ENCODE peak calls at places on chromosomes 5 and 9, in seven cellular contexts. One of them, this sample, is unnamed.

GRCh38 chr9:95498641-95499040 is 18.1 kb downstream of the PTCH1 start:
- DNase-seq in posterior vena cava: no peak
- DNase-seq in activated T-cell treated with anti-CD3 and anti-CD28 coated beads, Interleukin-2, amount 50 U/mL, for 24 hours: no peak
- DNase-seq in HEK293T: no peak
- DNase-seq in head of caudate nucleus: no peak
- DNase-seq in NCI-H226: no peak
- DNase-seq in ecto neural progenitor cell: no peak
- DNase-seq in this sample: no peak

GRCh38 chr9:121839726-121840500 is 188.5 kb downstream of the DAB2IP start:
- DNase-seq in posterior vena cava: peak
- DNase-seq in activated T-cell treated with anti-CD3 and anti-CD28 coated beads, Interleukin-2, amount 50 U/mL, for 24 hours: no peak
- DNase-seq in HEK293T: no peak
- DNase-seq in head of caudate nucleus: no peak
- DNase-seq in NCI-H226: no peak
- DNase-seq in ecto neural progenitor cell: peak
- DNase-seq in this sample: no peak

GRCh38 chr9:107288701-107289100 is 5.6 kb downstream of the RAD23B start:
- DNase-seq in posterior vena cava: no peak
- DNase-seq in activated T-cell treated with anti-CD3 and anti-CD28 coated beads, Interleukin-2, amount 50 U/mL, for 24 hours: no peak
- DNase-seq in HEK293T: no peak
- DNase-seq in head of caudate nucleus: no peak
- DNase-seq in NCI-H226: peak
- DNase-seq in ecto neural progenitor cell: no peak
- DNase-seq in this sample: no peak

GRCh38 chr9:97406620-97407177 is 5.2 kb upstream of the TDRD7 start:
- DNase-seq in posterior vena cava: no peak
- DNase-seq in activated T-cell treated with anti-CD3 and anti-CD28 coated beads, Interleukin-2, amount 50 U/mL, for 24 hours: no peak
- DNase-seq in HEK293T: no peak
- DNase-seq in head of caudate nucleus: no peak
- DNase-seq in NCI-H226: no peak
- DNase-seq in ecto neural progenitor cell: peak
- DNase-seq in this sample: no peak

GRCh38 chr5:147148715-147149114 is 86.1 kb upstream of the STK32A start:
- DNase-seq in posterior vena cava: no peak
- DNase-seq in activated T-cell treated with anti-CD3 and anti-CD28 coated beads, Interleukin-2, amount 50 U/mL, for 24 hours: no peak
- DNase-seq in HEK293T: no peak
- DNase-seq in head of caudate nucleus: no peak
- DNase-seq in NCI-H226: no peak
- DNase-seq in ecto neural progenitor cell: no peak
- DNase-seq in this sample: no peak

GRCh38 chr9:69019808-69020207 is 5.9 kb upstream of the PRKACG start:
- DNase-seq in posterior vena cava: no peak
- DNase-seq in activated T-cell treated with anti-CD3 and anti-CD28 coated beads, Interleukin-2, amount 50 U/mL, for 24 hours: no peak
- DNase-seq in HEK293T: no peak
- DNase-seq in head of caudate nucleus: no peak
- DNase-seq in NCI-H226: no peak
- DNase-seq in ecto neural progenitor cell: no peak
- DNase-seq in this sample: no peak

GRCh38 chr9:11933926-11934325 is 759.3 kb upstream of the TYRP1 start:
- DNase-seq in posterior vena cava: no peak
- DNase-seq in activated T-cell treated with anti-CD3 and anti-CD28 coated beads, Interleukin-2, amount 50 U/mL, for 24 hours: no peak
- DNase-seq in HEK293T: no peak
- DNase-seq in head of caudate nucleus: no peak
- DNase-seq in NCI-H226: no peak
- DNase-seq in ecto neural progenitor cell: no peak
- DNase-seq in this sample: no peak

GRCh38 chr9:78214492-78214891 is 21.4 kb upstream of the CEP78 start:
- DNase-seq in posterior vena cava: no peak
- DNase-seq in activated T-cell treated with anti-CD3 and anti-CD28 coated beads, Interleukin-2, amount 50 U/mL, for 24 hours: no peak
- DNase-seq in HEK293T: no peak
- DNase-seq in head of caudate nucleus: no peak
- DNase-seq in NCI-H226: no peak
- DNase-seq in ecto neural progenitor cell: no peak
- DNase-seq in this sample: no peak

GRCh38 chr5:129382921-129383672 is 77.0 kb upstream of the ADAMTS19 start:
- DNase-seq in posterior vena cava: no peak
- DNase-seq in activated T-cell treated with anti-CD3 and anti-CD28 coated beads, Interleukin-2, amount 50 U/mL, for 24 hours: no peak
- DNase-seq in HEK293T: no peak
- DNase-seq in head of caudate nucleus: no peak
- DNase-seq in NCI-H226: no peak
- DNase-seq in ecto neural progenitor cell: no peak
- DNase-seq in this sample: no peak

GRCh38 chr9:83034587-83034986 is 28.4 kb downstream of the RASEF start:
- DNase-seq in posterior vena cava: no peak
- DNase-seq in activated T-cell treated with anti-CD3 and anti-CD28 coated beads, Interleukin-2, amount 50 U/mL, for 24 hours: no peak
- DNase-seq in HEK293T: no peak
- DNase-seq in head of caudate nucleus: no peak
- DNase-seq in NCI-H226: peak
- DNase-seq in ecto neural progenitor cell: no peak
- DNase-seq in this sample: no peak

GRCh38 chr5:115274584-115274983 is 11.9 kb upstream of the PGGT1B start:
- DNase-seq in posterior vena cava: no peak
- DNase-seq in activated T-cell treated with anti-CD3 and anti-CD28 coated beads, Interleukin-2, amount 50 U/mL, for 24 hours: no peak
- DNase-seq in HEK293T: no peak
- DNase-seq in head of caudate nucleus: no peak
- DNase-seq in NCI-H226: no peak
- DNase-seq in ecto neural progenitor cell: no peak
- DNase-seq in this sample: no peak

GRCh38 chr9:21506910-21507795 is 25.0 kb upstream of the IFNE start:
- DNase-seq in posterior vena cava: no peak
- DNase-seq in activated T-cell treated with anti-CD3 and anti-CD28 coated beads, Interleukin-2, amount 50 U/mL, for 24 hours: no peak
- DNase-seq in HEK293T: no peak
- DNase-seq in head of caudate nucleus: no peak
- DNase-seq in NCI-H226: peak
- DNase-seq in ecto neural progenitor cell: no peak
- DNase-seq in this sample: no peak

GRCh38 chr5:135977375-135977928 is 22.7 kb upstream of the LECT2 start:
- DNase-seq in posterior vena cava: peak
- DNase-seq in activated T-cell treated with anti-CD3 and anti-CD28 coated beads, Interleukin-2, amount 50 U/mL, for 24 hours: peak
- DNase-seq in HEK293T: peak
- DNase-seq in head of caudate nucleus: peak
- DNase-seq in NCI-H226: no peak
- DNase-seq in ecto neural progenitor cell: peak
- DNase-seq in this sample: peak

GRCh38 chr5:173573126-173573960 is 43.1 kb downstream of the BOD1 start:
- DNase-seq in posterior vena cava: peak
- DNase-seq in activated T-cell treated with anti-CD3 and anti-CD28 coated beads, Interleukin-2, amount 50 U/mL, for 24 hours: peak
- DNase-seq in HEK293T: peak
- DNase-seq in head of caudate nucleus: peak
- DNase-seq in NCI-H226: peak
- DNase-seq in ecto neural progenitor cell: peak
- DNase-seq in this sample: peak

GRCh38 chr9:277595-278330 is 63.1 kb downstream of the DOCK8 start:
- DNase-seq in posterior vena cava: no peak
- DNase-seq in activated T-cell treated with anti-CD3 and anti-CD28 coated beads, Interleukin-2, amount 50 U/mL, for 24 hours: no peak
- DNase-seq in HEK293T: no peak
- DNase-seq in head of caudate nucleus: no peak
- DNase-seq in NCI-H226: no peak
- DNase-seq in ecto neural progenitor cell: no peak
- DNase-seq in this sample: no peak

GRCh38 chr9:99906403-99907207 is at the start of gene STX17:
- DNase-seq in posterior vena cava: peak
- DNase-seq in activated T-cell treated with anti-CD3 and anti-CD28 coated beads, Interleukin-2, amount 50 U/mL, for 24 hours: peak
- DNase-seq in HEK293T: peak
- DNase-seq in head of caudate nucleus: peak
- DNase-seq in NCI-H226: peak
- DNase-seq in ecto neural progenitor cell: peak
- DNase-seq in this sample: peak

GRCh38 chr5:177010150-177010549 is 3.6 kb upstream of the UIMC1 start:
- DNase-seq in posterior vena cava: no peak
- DNase-seq in activated T-cell treated with anti-CD3 and anti-CD28 coated beads, Interleukin-2, amount 50 U/mL, for 24 hours: no peak
- DNase-seq in HEK293T: no peak
- DNase-seq in head of caudate nucleus: no peak
- DNase-seq in NCI-H226: no peak
- DNase-seq in ecto neural progenitor cell: no peak
- DNase-seq in this sample: no peak

GRCh38 chr5:139402561-139403158 is 1.2 kb downstream of the SPATA24 start:
- DNase-seq in posterior vena cava: peak
- DNase-seq in activated T-cell treated with anti-CD3 and anti-CD28 coated beads, Interleukin-2, amount 50 U/mL, for 24 hours: no peak
- DNase-seq in HEK293T: peak
- DNase-seq in head of caudate nucleus: no peak
- DNase-seq in NCI-H226: no peak
- DNase-seq in ecto neural progenitor cell: no peak
- DNase-seq in this sample: no peak